ENCODE peak calls at places on chromosomes 12 and 14, in nine cellular contexts. P, O, C, S, G, V, Y, I and L are unnamed samples.

GRCh38 chr12:50572275-50572674 is 67.5 kb downstream of the DIP2B start:
- DNase-seq in G (no peak), P (no peak), O (peak; percentile 85), C (peak; percentile 76), Y (no peak), I (no peak), S (peak; percentile 27), V (peak; percentile 56), L (peak; percentile 72)

GRCh38 chr14:56198438-56198837 is 80.2 kb downstream of the PELI2 start:
- DNase-seq in C (no peak), O (no peak), Y (no peak), I (no peak), G (no peak), P (no peak), V (no peak), S (no peak), L (no peak)

GRCh38 chr12:41619705-41620104 is 431.6 kb downstream of the PDZRN4 start:
- DNase-seq in Y (no peak), O (no peak), S (no peak), G (peak; percentile 55), P (no peak), C (no peak), V (no peak), I (no peak), L (no peak)

GRCh38 chr12:80260269-80260668 is 160.9 kb downstream of the OTOGL start:
- DNase-seq in P (no peak), C (no peak), V (no peak), G (no peak), Y (no peak), S (no peak), O (no peak), I (no peak), L (no peak)

GRCh38 chr14:105899071-105899641 is 372.8 kb downstream of the TMEM121 start:
- DNase-seq in V (no peak), Y (no peak), S (no peak), I (no peak), O (no peak), C (no peak), P (peak; percentile 49), G (no peak), L (no peak)

GRCh38 chr12:51848843-51849735 is 571 bp upstream of the FIGNL2 start:
- DNase-seq in G (peak; percentile 42), O (no peak), V (peak; percentile 41), P (no peak), S (no peak), I (no peak), Y (no peak), C (no peak), L (no peak)

GRCh38 chr14:90398315-90398811 is 1.5 kb downstream of the CALM1 start:
- DNase-seq in I (peak; percentile 31), C (peak; percentile 36), Y (no peak), O (no peak), G (peak; percentile 87), V (no peak), P (peak; percentile 89), S (peak; percentile 42), L (no peak)

GRCh38 chr12:110371408-110372055 is 32.0 kb downstream of the ANAPC7 start:
- DNase-seq in C (no peak), P (peak; percentile 88), Y (no peak), I (no peak), O (no peak), G (peak; percentile 53), V (no peak), S (no peak), L (no peak)

GRCh38 chr14:87944987-87945604 is 47.9 kb downstream of the GALC start:
- DNase-seq in G (peak; percentile 47), I (no peak), Y (peak; percentile 2), P (no peak), V (no peak), O (peak; percentile 18), C (peak; percentile 20), S (no peak), L (peak; percentile 24)